ENCODE peak calls at places on chromosomes 6 and 20, in five cellular contexts. I is spleen, M is PC-3, B is ovary, U is breast epithelium. D is an unnamed sample.

GRCh38 chr6:15621203-15622044 is 41.4 kb downstream of the DTNBP1 start:
- DNase-seq in I (peak), M (no peak), B (no peak), U (no peak), D (no peak)

GRCh38 chr20:33465536-33466302 is 22.2 kb upstream of the SNTA1 start:
- DNase-seq in I (peak), M (no peak), B (no peak), U (no peak), D (no peak)

GRCh38 chr20:62523473-62524203 is 47.8 kb upstream of the GATA5 start:
- DNase-seq in I (no peak), M (peak), B (no peak), U (no peak), D (no peak)

GRCh38 chr20:7523288-7523687 is 417.0 kb downstream of the HAO1 start:
- DNase-seq in I (no peak), M (no peak), B (no peak), U (no peak), D (no peak)

GRCh38 chr20:50826121-50826520 is 31.3 kb downstream of the BCAS4 start:
- DNase-seq in I (no peak), M (no peak), B (no peak), U (no peak), D (no peak)

GRCh38 chr6:686528-686927 is 6.4 kb downstream of the EXOC2 start:
- DNase-seq in I (no peak), M (no peak), B (no peak), U (no peak), D (no peak)

GRCh38 chr6:170147832-170148708 is 142.8 kb downstream of the DLL1 start:
- DNase-seq in I (peak), M (no peak), B (no peak), U (peak), D (no peak)

GRCh38 chr6:31718294-31718693 is 3.1 kb downstream of the LY6G6D start:
- DNase-seq in I (no peak), M (peak), B (no peak), U (peak), D (peak)

GRCh38 chr20:48818031-48818370 is 9.8 kb downstream of the PREX1 start:
- DNase-seq in I (peak), M (no peak), B (no peak), U (no peak), D (no peak)

GRCh38 chr6:160069050-160069454 is 52.6 kb upstream of the SLC22A1 start:
- DNase-seq in I (no peak), M (no peak), B (no peak), U (no peak), D (no peak)

GRCh38 chr6:14544689-14545088 is 427.1 kb downstream of the CD83 start:
- DNase-seq in I (no peak), M (no peak), B (no peak), U (no peak), D (no peak)

GRCh38 chr6:122400121-122400450 is 634 bp downstream of the HSF2 start:
- DNase-seq in I (no peak), M (no peak), B (no peak), U (no peak), D (no peak)

GRCh38 chr20:1807394-1807793 is 87.8 kb upstream of the SIRPA start:
- DNase-seq in I (no peak), M (no peak), B (no peak), U (no peak), D (no peak)

GRCh38 chr6:106149472-106150069 is 63.4 kb downstream of the PRDM1 start:
- DNase-seq in I (no peak), M (no peak), B (no peak), U (no peak), D (no peak)

GRCh38 chr6:162177733-162178132 is 549.8 kb downstream of the PRKN start:
- DNase-seq in I (no peak), M (no peak), B (no peak), U (no peak), D (no peak)

GRCh38 chr6:164097557-164098398 is 683.3 kb downstream of the QKI start:
- DNase-seq in I (no peak), M (peak), B (peak), U (no peak), D (no peak)

GRCh38 chr20:50222568-50223320 is 32.1 kb downstream of the CEBPB start:
- DNase-seq in I (no peak), M (no peak), B (no peak), U (no peak), D (no peak)

GRCh38 chr6:9875605-9876353 is 539.1 kb downstream of the TFAP2A start:
- DNase-seq in I (no peak), M (no peak), B (no peak), U (no peak), D (no peak)

GRCh38 chr6:45548657-45549515 is 171.2 kb upstream of the SUPT3H start:
- DNase-seq in I (no peak), M (no peak), B (no peak), U (no peak), D (no peak)

GRCh38 chr6:36848658-36849441 is 9.6 kb upstream of the CPNE5 start:
- DNase-seq in I (no peak), M (no peak), B (no peak), U (no peak), D (peak)

GRCh38 chr20:63628246-63628975 is 1.5 kb upstream of the GMEB2 start:
- DNase-seq in I (peak), M (peak), B (peak), U (no peak), D (peak)

GRCh38 chr6:10359581-10359980 is 55.3 kb downstream of the TFAP2A start:
- DNase-seq in I (no peak), M (no peak), B (no peak), U (no peak), D (no peak)

GRCh38 chr20:59671661-59672471 is 67.5 kb downstream of the PHACTR3 start:
- DNase-seq in I (no peak), M (no peak), B (no peak), U (no peak), D (no peak)

GRCh38 chr6:45421700-45422540 is 44.2 kb upstream of the SUPT3H start:
- DNase-seq in I (peak), M (peak), B (peak), U (no peak), D (peak)

GRCh38 chr6:31978831-31979230 is 3.0 kb upstream of the C4A start:
- DNase-seq in I (no peak), M (no peak), B (no peak), U (no peak), D (no peak)

GRCh38 chr6:23532227-23532626 is 593.8 kb upstream of the NRSN1 start:
- DNase-seq in I (no peak), M (peak), B (no peak), U (no peak), D (no peak)

GRCh38 chr6:33641602-33642001 is 20.5 kb downstream of the ITPR3 start:
- DNase-seq in I (no peak), M (no peak), B (no peak), U (no peak), D (no peak)

GRCh38 chr6:68958327-68958726 is 323.2 kb downstream of the ADGRB3 start:
- DNase-seq in I (no peak), M (peak), B (no peak), U (no peak), D (no peak)

GRCh38 chr6:37691904-37692806 is 5.5 kb downstream of the MDGA1 start:
- DNase-seq in I (peak), M (peak), B (peak), U (peak), D (peak)

GRCh38 chr20:15056231-15056630 is 718.8 kb upstream of the FLRT3 start:
- DNase-seq in I (no peak), M (no peak), B (no peak), U (no peak), D (no peak)

GRCh38 chr6:84027340-84028183 is 6.0 kb upstream of the MRAP2 start:
- DNase-seq in I (no peak), M (peak), B (no peak), U (no peak), D (peak)

GRCh38 chr6:111030008-111031006 is 48.5 kb downstream of the RPF2 start:
- DNase-seq in I (no peak), M (no peak), B (no peak), U (no peak), D (no peak)

GRCh38 chr6:25469797-25470388 is 182.1 kb upstream of the SCGN start:
- DNase-seq in I (no peak), M (no peak), B (no peak), U (no peak), D (no peak)
- TF ChIP-seq CTCF in I (no peak), M (peak), B (no peak), U (no peak), D (no peak)

GRCh38 chr20:19817017-19817416 is 59.0 kb downstream of the RIN2 start:
- DNase-seq in I (no peak), M (peak), B (no peak), U (no peak), D (no peak)
- H3K4me3 ChIP-seq in I (no peak), M (no peak), B (no peak), U (no peak), D (no peak)

GRCh38 chr6:90892271-90892670 is 305.4 kb upstream of the MAP3K7 start:
- DNase-seq in I (no peak), M (no peak), B (no peak), U (no peak), D (no peak)

GRCh38 chr6:90885611-90886056 is 298.8 kb upstream of the MAP3K7 start:
- DNase-seq in I (no peak), M (peak), B (no peak), U (no peak), D (no peak)

GRCh38 chr6:90890681-90891337 is 303.9 kb upstream of the MAP3K7 start:
- DNase-seq in I (no peak), M (no peak), B (no peak), U (no peak), D (no peak)

GRCh38 chr6:90891338-90891715 is 304.5 kb upstream of the MAP3K7 start:
- DNase-seq in I (no peak), M (no peak), B (no peak), U (no peak), D (no peak)

DNA sequence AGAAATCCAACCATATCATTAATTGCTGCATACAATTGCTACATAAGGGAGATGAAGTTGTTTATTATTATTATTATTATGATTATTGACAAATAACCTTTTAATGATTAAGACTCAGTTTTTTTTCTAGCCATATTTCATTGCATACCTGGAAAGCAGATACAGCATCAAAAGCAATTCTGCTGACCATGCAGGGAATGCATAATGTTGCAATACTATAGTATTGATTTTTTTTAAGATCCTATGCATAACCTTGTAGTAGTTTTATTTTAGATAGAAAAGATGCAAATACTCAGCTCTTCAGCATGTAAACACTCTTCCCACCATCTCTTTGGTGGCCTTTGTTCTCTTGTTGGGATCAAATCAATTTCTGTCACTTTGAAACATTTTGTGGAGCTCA is 300.9 kb upstream of the MAP3K7 start:
- DNase-seq in I (no peak), M (no peak), B (no peak), U (no peak), D (no peak)
- TF ChIP-seq CTCF in I (no peak), M (no peak), B (no peak), U (no peak), D (no peak)

GRCh38 chr20:10754809-10755208 is 81.0 kb upstream of the JAG1 start:
- DNase-seq in I (no peak), M (no peak), B (no peak), U (no peak), D (peak)
- H3K4me3 ChIP-seq in I (no peak), M (no peak), B (no peak), U (no peak), D (no peak)

GRCh38 chr6:72250664-72251063 is 364.3 kb downstream of the RIMS1 start:
- DNase-seq in I (no peak), M (no peak), B (no peak), U (no peak), D (no peak)

GRCh38 chr6:72248621-72249020 is 362.3 kb downstream of the RIMS1 start:
- DNase-seq in I (no peak), M (no peak), B (no peak), U (no peak), D (no peak)

GRCh38 chr6:72245565-72245964 is 359.2 kb downstream of the RIMS1 start:
- DNase-seq in I (no peak), M (peak), B (no peak), U (no peak), D (no peak)

GRCh38 chr6:72246926-72247325 is 360.6 kb downstream of the RIMS1 start:
- DNase-seq in I (no peak), M (peak), B (no peak), U (no peak), D (no peak)
- TF ChIP-seq CTCF in I (no peak), M (peak), B (no peak), U (no peak), D (no peak)

GRCh38 chr20:6483727-6484126 is 283.8 kb upstream of the BMP2 start:
- DNase-seq in I (no peak), M (no peak), B (no peak), U (no peak), D (no peak)

GRCh38 chr20:6485376-6485775 is 282.1 kb upstream of the BMP2 start:
- DNase-seq in I (no peak), M (no peak), B (no peak), U (no peak), D (no peak)

GRCh38 chr20:6480328-6481030 is 287.0 kb upstream of the BMP2 start:
- DNase-seq in I (no peak), M (peak), B (no peak), U (no peak), D (no peak)
- H3K4me3 ChIP-seq in I (no peak), M (no peak), B (no peak), U (no peak), D (no peak)

GRCh38 chr20:22554391-22554790 is 30.0 kb downstream of the FOXA2 start:
- DNase-seq in I (no peak), M (no peak), B (no peak), U (no peak), D (no peak)

GRCh38 chr20:22557403-22558276 is 26.7 kb downstream of the FOXA2 start:
- DNase-seq in I (no peak), M (no peak), B (no peak), U (no peak), D (no peak)

GRCh38 chr20:22555791-22556564 is 28.4 kb downstream of the FOXA2 start:
- DNase-seq in I (no peak), M (no peak), B (no peak), U (no peak), D (no peak)

GRCh38 chr20:22559711-22560305 is 24.6 kb downstream of the FOXA2 start:
- DNase-seq in I (no peak), M (no peak), B (no peak), U (no peak), D (no peak)

DNA sequence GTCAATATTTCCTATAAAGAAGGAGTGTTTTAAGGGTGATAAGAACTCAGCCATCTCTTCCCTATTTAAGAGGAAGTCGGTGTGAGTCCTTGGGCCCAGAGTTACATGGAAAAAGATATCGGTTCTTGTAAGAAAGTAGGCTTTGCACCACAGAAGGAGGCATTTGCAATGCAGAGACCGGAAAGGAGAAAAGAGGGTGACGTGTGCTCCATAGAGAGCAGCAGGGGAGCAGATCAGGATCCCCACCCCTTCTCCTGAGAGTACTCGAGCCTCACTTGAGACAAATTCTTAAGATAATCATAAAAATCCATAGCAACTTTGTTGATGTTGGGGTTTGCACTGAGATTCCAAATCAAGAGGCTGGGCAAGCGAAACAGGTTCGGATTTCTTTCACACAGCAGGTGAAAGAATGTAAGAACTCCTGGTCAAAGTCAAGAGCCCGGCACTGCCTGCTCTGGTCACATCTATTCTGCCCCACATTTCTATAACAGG is 27.8 kb downstream of the FOXA2 start:
- DNase-seq in I (no peak), M (no peak), B (no peak), U (no peak), D (no peak)
- TF ChIP-seq CTCF in I (no peak), M (no peak), B (no peak), U (no peak), D (no peak)

D was measured in prostate gland.